ENCODE peak calls at places on chromosomes 5 and 9, in five cellular contexts. One of them, this sample, is unnamed.

GRCh38 chr5:34684281-34684979 is 28.3 kb downstream of the RAI14 start:
- DNase-seq in AG10803: peak; percentile 60
- DNase-seq in activated CD4-positive, alpha-beta T cell treated with anti-CD3 and anti-CD28 coated beads, Interleukin-2, amount 50 U/mL, for 1 hour: no peak
- DNase-seq in AG08396: peak; percentile 15
- DNase-seq in caudate nucleus: no peak
- DNase-seq in this sample: peak; percentile 56

GRCh38 chr5:105924366-105924765 is 1746.4 kb downstream of the EFNA5 start:
- DNase-seq in AG10803: peak; percentile 67
- DNase-seq in activated CD4-positive, alpha-beta T cell treated with anti-CD3 and anti-CD28 coated beads, Interleukin-2, amount 50 U/mL, for 1 hour: no peak
- DNase-seq in AG08396: no peak
- DNase-seq in caudate nucleus: no peak
- DNase-seq in this sample: no peak

GRCh38 chr9:121984726-121985402 is 108.2 kb downstream of the TTLL11 start:
- DNase-seq in AG10803: peak; percentile 94
- DNase-seq in activated CD4-positive, alpha-beta T cell treated with anti-CD3 and anti-CD28 coated beads, Interleukin-2, amount 50 U/mL, for 1 hour: no peak
- DNase-seq in AG08396: peak; percentile 60
- DNase-seq in caudate nucleus: no peak
- DNase-seq in this sample: peak; percentile 69

GRCh38 chr9:76475691-76476090 is 16.7 kb downstream of the GCNT1 start:
- DNase-seq in AG10803: no peak
- DNase-seq in activated CD4-positive, alpha-beta T cell treated with anti-CD3 and anti-CD28 coated beads, Interleukin-2, amount 50 U/mL, for 1 hour: no peak
- DNase-seq in AG08396: no peak
- DNase-seq in caudate nucleus: no peak
- DNase-seq in this sample: no peak

GRCh38 chr5:178420424-178420823 is 169.8 kb downstream of the COL23A1 start:
- DNase-seq in AG10803: no peak
- DNase-seq in activated CD4-positive, alpha-beta T cell treated with anti-CD3 and anti-CD28 coated beads, Interleukin-2, amount 50 U/mL, for 1 hour: no peak
- DNase-seq in AG08396: no peak
- DNase-seq in caudate nucleus: no peak
- DNase-seq in this sample: no peak

GRCh38 chr9:136368190-136368589 is 4.6 kb upstream of the DNLZ start:
- DNase-seq in AG10803: no peak
- DNase-seq in activated CD4-positive, alpha-beta T cell treated with anti-CD3 and anti-CD28 coated beads, Interleukin-2, amount 50 U/mL, for 1 hour: no peak
- DNase-seq in AG08396: no peak
- DNase-seq in caudate nucleus: no peak
- DNase-seq in this sample: no peak

GRCh38 chr5:94157704-94158608 is 416.6 kb upstream of the POU5F2 start:
- DNase-seq in AG10803: no peak
- DNase-seq in activated CD4-positive, alpha-beta T cell treated with anti-CD3 and anti-CD28 coated beads, Interleukin-2, amount 50 U/mL, for 1 hour: no peak
- DNase-seq in AG08396: peak; percentile 25
- DNase-seq in caudate nucleus: no peak
- DNase-seq in this sample: no peak

GRCh38 chr5:128512894-128513293 is 25.2 kb downstream of the FBN2 start:
- DNase-seq in AG10803: no peak
- DNase-seq in activated CD4-positive, alpha-beta T cell treated with anti-CD3 and anti-CD28 coated beads, Interleukin-2, amount 50 U/mL, for 1 hour: no peak
- DNase-seq in AG08396: no peak
- DNase-seq in caudate nucleus: no peak
- DNase-seq in this sample: no peak

GRCh38 chr5:1240496-1241260 is 15.5 kb downstream of the SLC6A18 start:
- DNase-seq in AG10803: no peak
- DNase-seq in activated CD4-positive, alpha-beta T cell treated with anti-CD3 and anti-CD28 coated beads, Interleukin-2, amount 50 U/mL, for 1 hour: no peak
- DNase-seq in AG08396: no peak
- DNase-seq in caudate nucleus: no peak
- DNase-seq in this sample: no peak

GRCh38 chr9:116213673-116214047 is 60.1 kb downstream of the PAPPA start:
- DNase-seq in AG10803: no peak
- DNase-seq in activated CD4-positive, alpha-beta T cell treated with anti-CD3 and anti-CD28 coated beads, Interleukin-2, amount 50 U/mL, for 1 hour: no peak
- DNase-seq in AG08396: no peak
- DNase-seq in caudate nucleus: no peak
- DNase-seq in this sample: no peak

GRCh38 chr5:140322751-140323731 is 20.1 kb upstream of the PFDN1 start:
- DNase-seq in AG10803: peak; percentile 95
- DNase-seq in activated CD4-positive, alpha-beta T cell treated with anti-CD3 and anti-CD28 coated beads, Interleukin-2, amount 50 U/mL, for 1 hour: no peak
- DNase-seq in AG08396: peak; percentile 79
- DNase-seq in caudate nucleus: peak; percentile 54
- DNase-seq in this sample: peak; percentile 98

GRCh38 chr9:113395000-113395861 is 5.9 kb downstream of the ALAD start:
- DNase-seq in AG10803: no peak
- DNase-seq in activated CD4-positive, alpha-beta T cell treated with anti-CD3 and anti-CD28 coated beads, Interleukin-2, amount 50 U/mL, for 1 hour: no peak
- DNase-seq in AG08396: no peak
- DNase-seq in caudate nucleus: no peak
- DNase-seq in this sample: no peak

GRCh38 chr5:139975306-139975705 is 67.8 kb downstream of the NRG2 start:
- DNase-seq in AG10803: no peak
- DNase-seq in activated CD4-positive, alpha-beta T cell treated with anti-CD3 and anti-CD28 coated beads, Interleukin-2, amount 50 U/mL, for 1 hour: no peak
- DNase-seq in AG08396: no peak
- DNase-seq in caudate nucleus: no peak
- DNase-seq in this sample: no peak

GRCh38 chr9:70484232-70485130 is 70.0 kb upstream of the KLF9 start:
- DNase-seq in AG10803: peak; percentile 79
- DNase-seq in activated CD4-positive, alpha-beta T cell treated with anti-CD3 and anti-CD28 coated beads, Interleukin-2, amount 50 U/mL, for 1 hour: no peak
- DNase-seq in AG08396: peak; percentile 77
- DNase-seq in caudate nucleus: peak; percentile 16
- DNase-seq in this sample: peak; percentile 66

GRCh38 chr5:163379298-163380155 is 57.9 kb upstream of the CCNG1 start:
- DNase-seq in AG10803: peak; percentile 33
- DNase-seq in activated CD4-positive, alpha-beta T cell treated with anti-CD3 and anti-CD28 coated beads, Interleukin-2, amount 50 U/mL, for 1 hour: no peak
- DNase-seq in AG08396: peak; percentile 38
- DNase-seq in caudate nucleus: no peak
- DNase-seq in this sample: peak; percentile 94

GRCh38 chr5:93794954-93795353 is 53.6 kb upstream of the POU5F2 start:
- DNase-seq in AG10803: no peak
- DNase-seq in activated CD4-positive, alpha-beta T cell treated with anti-CD3 and anti-CD28 coated beads, Interleukin-2, amount 50 U/mL, for 1 hour: no peak
- DNase-seq in AG08396: no peak
- DNase-seq in caudate nucleus: no peak
- DNase-seq in this sample: peak; percentile 29

GRCh38 chr5:38871790-38872551 is 26.2 kb downstream of the OSMR start:
- DNase-seq in AG10803: peak; percentile 98
- DNase-seq in activated CD4-positive, alpha-beta T cell treated with anti-CD3 and anti-CD28 coated beads, Interleukin-2, amount 50 U/mL, for 1 hour: no peak
- DNase-seq in AG08396: peak; percentile 87
- DNase-seq in caudate nucleus: no peak
- DNase-seq in this sample: peak; percentile 99

GRCh38 chr5:65209341-65209740 is 272.4 kb downstream of the ADAMTS6 start:
- DNase-seq in AG10803: peak; percentile 88
- DNase-seq in activated CD4-positive, alpha-beta T cell treated with anti-CD3 and anti-CD28 coated beads, Interleukin-2, amount 50 U/mL, for 1 hour: no peak
- DNase-seq in AG08396: peak; percentile 27
- DNase-seq in caudate nucleus: no peak
- DNase-seq in this sample: peak; percentile 95

GRCh38 chr9:17795708-17796107 is 216.8 kb downstream of the SH3GL2 start:
- DNase-seq in AG10803: no peak
- DNase-seq in activated CD4-positive, alpha-beta T cell treated with anti-CD3 and anti-CD28 coated beads, Interleukin-2, amount 50 U/mL, for 1 hour: no peak
- DNase-seq in AG08396: no peak
- DNase-seq in caudate nucleus: no peak
- DNase-seq in this sample: peak; percentile 66

GRCh38 chr9:72383978-72384709 is 19.1 kb upstream of the ZFAND5 start:
- DNase-seq in AG10803: peak; percentile 93
- DNase-seq in activated CD4-positive, alpha-beta T cell treated with anti-CD3 and anti-CD28 coated beads, Interleukin-2, amount 50 U/mL, for 1 hour: no peak
- DNase-seq in AG08396: peak; percentile 56
- DNase-seq in caudate nucleus: no peak
- DNase-seq in this sample: peak; percentile 87

GRCh38 chr5:40656766-40657165 is 22.9 kb upstream of the PTGER4 start:
- DNase-seq in AG10803: no peak
- DNase-seq in activated CD4-positive, alpha-beta T cell treated with anti-CD3 and anti-CD28 coated beads, Interleukin-2, amount 50 U/mL, for 1 hour: no peak
- DNase-seq in AG08396: no peak
- DNase-seq in caudate nucleus: no peak
- DNase-seq in this sample: no peak

GRCh38 chr9:72485821-72486605 is 35.4 kb upstream of the TMC1 start:
- DNase-seq in AG10803: peak; percentile 48
- DNase-seq in activated CD4-positive, alpha-beta T cell treated with anti-CD3 and anti-CD28 coated beads, Interleukin-2, amount 50 U/mL, for 1 hour: no peak
- DNase-seq in AG08396: peak; percentile 25
- DNase-seq in caudate nucleus: no peak
- DNase-seq in this sample: no peak

GRCh38 chr5:155085282-155085990 is 71.9 kb downstream of the KIF4B start:
- DNase-seq in AG10803: peak; percentile 18
- DNase-seq in activated CD4-positive, alpha-beta T cell treated with anti-CD3 and anti-CD28 coated beads, Interleukin-2, amount 50 U/mL, for 1 hour: no peak
- DNase-seq in AG08396: no peak
- DNase-seq in caudate nucleus: no peak
- DNase-seq in this sample: no peak